ENCODE peak calls at places on chromosomes 5 and 9, in four cellular contexts. One of them, this sample, is unnamed.

GRCh38 chr9:120452631-120453030 is 127.3 kb downstream of the CDK5RAP2 start:
- DNase-seq in HepG2: no peak
- DNase-seq in WTC11: no peak
- DNase-seq in GM12878: no peak
- DNase-seq in this sample: no peak

GRCh38 chr9:9942764-9943424 is 669.9 kb downstream of the PTPRD start:
- DNase-seq in HepG2: peak; percentile 42
- DNase-seq in WTC11: peak; percentile 76
- DNase-seq in GM12878: peak; percentile 13
- DNase-seq in this sample: peak; percentile 12

GRCh38 chr9:120616961-120617636 is 37.1 kb upstream of the CDK5RAP2 start:
- DNase-seq in HepG2: no peak
- DNase-seq in WTC11: no peak
- DNase-seq in GM12878: no peak
- DNase-seq in this sample: no peak

GRCh38 chr5:33679791-33680190 is 212.0 kb downstream of the ADAMTS12 start:
- DNase-seq in HepG2: no peak
- DNase-seq in WTC11: no peak
- DNase-seq in GM12878: no peak
- DNase-seq in this sample: no peak

GRCh38 chr9:136077491-136077890 is 17.6 kb downstream of the NACC2 start:
- DNase-seq in HepG2: no peak
- DNase-seq in WTC11: no peak
- DNase-seq in GM12878: no peak
- DNase-seq in this sample: no peak

GRCh38 chr9:5815421-5815820 is 17.5 kb downstream of the ERMP1 start:
- DNase-seq in HepG2: no peak
- DNase-seq in WTC11: no peak
- DNase-seq in GM12878: no peak
- DNase-seq in this sample: no peak

GRCh38 chr5:84374568-84374967 is 10.1 kb downstream of the EDIL3 start:
- DNase-seq in HepG2: no peak
- DNase-seq in WTC11: no peak
- DNase-seq in GM12878: no peak
- DNase-seq in this sample: no peak

GRCh38 chr9:35733109-35733541 is 659 bp downstream of the CREB3 start:
- DNase-seq in HepG2: peak; percentile 60
- DNase-seq in WTC11: peak; percentile 63
- DNase-seq in GM12878: no peak
- DNase-seq in this sample: peak; percentile 66

GRCh38 chr9:87276327-87276841 is 221.3 kb upstream of the DAPK1 start:
- DNase-seq in HepG2: no peak
- DNase-seq in WTC11: no peak
- DNase-seq in GM12878: peak; percentile 43
- DNase-seq in this sample: no peak

GRCh38 chr5:33235824-33236223 is 204.9 kb upstream of the TARS1 start:
- DNase-seq in HepG2: no peak
- DNase-seq in WTC11: no peak
- DNase-seq in GM12878: peak; percentile 15
- DNase-seq in this sample: no peak

GRCh38 chr5:179240561-179240960 is 104.7 kb downstream of the ADAMTS2 start:
- DNase-seq in HepG2: no peak
- DNase-seq in WTC11: peak; percentile 1
- DNase-seq in GM12878: no peak
- DNase-seq in this sample: no peak

GRCh38 chr5:124746916-124747769 is 704 bp upstream of the ZNF608 start:
- DNase-seq in HepG2: peak; percentile 57
- DNase-seq in WTC11: peak; percentile 66
- DNase-seq in GM12878: peak; percentile 66
- DNase-seq in this sample: peak; percentile 33

GRCh38 chr5:149237662-149238061 is 34.0 kb upstream of the AFAP1L1 start:
- DNase-seq in HepG2: no peak
- DNase-seq in WTC11: peak; percentile 23
- DNase-seq in GM12878: no peak
- DNase-seq in this sample: peak; percentile 26

GRCh38 chr5:95838001-95838520 is 15.5 kb upstream of the GLRX start:
- DNase-seq in HepG2: no peak
- DNase-seq in WTC11: no peak
- DNase-seq in GM12878: no peak
- DNase-seq in this sample: no peak

GRCh38 chr9:126399251-126399650 is 72.6 kb downstream of the MVB12B start:
- DNase-seq in HepG2: no peak
- DNase-seq in WTC11: no peak
- DNase-seq in GM12878: no peak
- DNase-seq in this sample: no peak

GRCh38 chr9:122498883-122499288 is 11.7 kb upstream of the OR1J2 start:
- DNase-seq in HepG2: peak; percentile 24
- DNase-seq in WTC11: peak; percentile 27
- DNase-seq in GM12878: no peak
- DNase-seq in this sample: peak; percentile 31

GRCh38 chr5:40841068-40841805 is at the start of gene CARD6:
- DNase-seq in HepG2: no peak
- DNase-seq in WTC11: no peak
- DNase-seq in GM12878: no peak
- DNase-seq in this sample: peak; percentile 52

GRCh38 chr5:124162782-124163532 is 583.5 kb downstream of the ZNF608 start:
- DNase-seq in HepG2: peak; percentile 49
- DNase-seq in WTC11: no peak
- DNase-seq in GM12878: no peak
- DNase-seq in this sample: no peak

GRCh38 chr9:76510041-76510440 is 51.1 kb downstream of the GCNT1 start:
- DNase-seq in HepG2: no peak
- DNase-seq in WTC11: no peak
- DNase-seq in GM12878: no peak
- DNase-seq in this sample: no peak

GRCh38 chr9:117414220-117414905 is 494 bp downstream of the ASTN2 start:
- DNase-seq in HepG2: no peak
- DNase-seq in WTC11: peak; percentile 56
- DNase-seq in GM12878: no peak
- DNase-seq in this sample: no peak

GRCh38 chr5:82023530-82024095 is 51.8 kb downstream of the ATG10 start:
- DNase-seq in HepG2: no peak
- DNase-seq in WTC11: no peak
- DNase-seq in GM12878: no peak
- DNase-seq in this sample: no peak

GRCh38 chr5:175344331-175345200 is 99.4 kb downstream of the DRD1 start:
- DNase-seq in HepG2: peak; percentile 11
- DNase-seq in WTC11: no peak
- DNase-seq in GM12878: no peak
- DNase-seq in this sample: no peak

GRCh38 chr9:108704156-108704852 is 151.5 kb downstream of the ACTL7B start:
- DNase-seq in HepG2: no peak
- DNase-seq in WTC11: no peak
- DNase-seq in GM12878: peak; percentile 4
- DNase-seq in this sample: no peak

GRCh38 chr5:77632526-77633268 is 5.8 kb downstream of the OTP start:
- DNase-seq in HepG2: no peak
- DNase-seq in WTC11: peak; percentile 47
- DNase-seq in GM12878: no peak
- DNase-seq in this sample: no peak

GRCh38 chr5:54832846-54833245 is 152.5 kb downstream of the ESM1 start:
- DNase-seq in HepG2: no peak
- DNase-seq in WTC11: no peak
- DNase-seq in GM12878: no peak
- DNase-seq in this sample: no peak
- TF ChIP-seq ATF2 in HepG2: no peak
- TF ChIP-seq ATF2 in WTC11: no peak
- TF ChIP-seq ATF2 in GM12878: no peak
- TF ChIP-seq ATF2 in this sample: no peak

DNA sequence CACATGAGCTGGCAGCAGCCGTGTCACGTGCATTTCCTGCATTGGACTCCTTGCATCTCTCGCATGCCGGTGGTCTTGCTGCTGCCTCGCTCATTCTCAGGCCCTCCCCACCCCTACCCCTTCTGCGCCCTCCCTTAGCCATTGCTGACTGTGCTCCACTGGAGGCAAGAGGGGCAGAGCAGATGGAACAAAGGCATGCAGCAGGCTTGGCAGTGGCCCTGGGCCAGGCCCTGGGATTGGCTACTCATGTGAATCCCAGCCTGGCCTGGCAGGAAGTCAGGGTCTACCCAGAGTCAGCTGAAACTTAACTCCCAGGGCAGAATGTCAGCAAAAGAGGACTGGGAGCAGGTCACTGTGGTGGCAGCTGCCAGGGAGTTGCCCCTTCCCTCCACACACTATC is 62.3 kb downstream of the TSTD2 start:
- DNase-seq in HepG2: no peak
- DNase-seq in WTC11: no peak
- DNase-seq in GM12878: no peak
- DNase-seq in this sample: no peak
- TF ChIP-seq ATF2 in HepG2: no peak
- TF ChIP-seq ATF2 in WTC11: no peak
- TF ChIP-seq ATF2 in GM12878: no peak
- TF ChIP-seq ATF2 in this sample: no peak

GRCh38 chr5:53114988-53115387 is 5.4 kb upstream of the MOCS2 start:
- DNase-seq in HepG2: peak; percentile 16
- DNase-seq in WTC11: no peak
- DNase-seq in GM12878: no peak
- DNase-seq in this sample: no peak
- TF ChIP-seq ATF2 in HepG2: no peak
- TF ChIP-seq ATF2 in WTC11: no peak
- TF ChIP-seq ATF2 in GM12878: no peak
- TF ChIP-seq ATF2 in this sample: no peak

DNA sequence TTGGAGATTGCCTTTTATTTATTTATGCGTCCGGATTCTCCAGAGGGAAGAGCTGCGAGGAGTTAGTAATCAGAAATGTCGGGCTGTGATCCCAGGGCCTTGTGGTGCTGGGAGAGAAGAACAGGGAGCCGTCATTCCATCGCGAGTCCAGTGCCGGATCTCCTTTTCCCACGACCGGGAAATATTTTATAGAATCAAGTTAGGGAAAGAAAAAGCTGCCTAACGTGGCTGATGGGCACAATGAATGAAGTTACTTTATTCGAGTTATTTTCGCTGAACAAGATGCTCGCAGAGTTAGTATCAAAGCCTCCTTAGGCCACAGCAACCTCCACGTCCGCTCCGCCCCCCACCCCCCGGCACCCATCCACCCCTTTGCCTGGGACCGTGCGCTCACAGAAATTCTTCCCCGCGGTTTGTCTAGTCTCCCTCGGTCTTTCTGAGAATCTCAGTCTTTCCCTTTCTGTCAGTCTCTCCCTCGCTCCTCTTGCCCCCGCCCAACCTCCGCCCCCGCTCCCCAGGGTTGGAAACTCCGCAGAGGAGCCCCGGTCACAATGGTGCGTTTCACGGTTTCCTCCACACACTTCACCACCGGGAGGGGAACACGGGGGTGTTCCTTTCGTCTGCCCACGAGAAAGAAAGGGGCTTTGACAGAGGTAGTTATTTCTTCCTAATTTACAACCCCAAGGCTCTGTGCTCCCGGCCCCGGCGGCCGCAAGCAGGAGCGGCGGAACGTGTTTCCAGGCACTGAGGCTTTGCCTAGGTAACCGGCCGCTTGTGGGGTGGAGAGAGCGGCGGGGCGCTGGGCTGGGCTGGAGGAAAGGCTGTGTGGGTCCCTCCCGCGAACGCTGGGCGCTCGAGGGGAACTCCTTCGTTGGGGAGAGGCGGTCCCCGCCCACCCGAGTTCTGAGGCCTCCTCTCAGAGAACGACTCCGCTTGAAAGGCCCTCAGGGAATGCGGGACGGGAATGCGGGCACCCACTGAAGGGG is 2.0 kb downstream of the NR4A3 start:
- DNase-seq in HepG2: no peak
- DNase-seq in WTC11: peak; percentile 41
- DNase-seq in GM12878: no peak
- DNase-seq in this sample: peak; percentile 19
- TF ChIP-seq ATF2 in HepG2: no peak
- TF ChIP-seq ATF2 in WTC11: no peak
- TF ChIP-seq ATF2 in GM12878: no peak
- TF ChIP-seq ATF2 in this sample: no peak

This sample was measured in K562.